ENCODE peak calls at places on chromosomes 3 and 15, in five cellular contexts. C is NCI-H2029, N is tibial artery, R is uterus, O is left cardiac atrium. I is an unnamed sample.

GRCh38 chr3:151377768-151378385 is 6.7 kb downstream of the P2RY12 start:
- DNase-seq in C (no peak), N (no peak), R (no peak), O (no peak), I (no peak)

GRCh38 chr15:75532413-75533250 is 46.5 kb downstream of the PTPN9 start:
- DNase-seq in C (no peak), N (peak), R (peak), O (peak), I (no peak)

GRCh38 chr15:70826634-70827033 is 27.3 kb downstream of the LARP6 start:
- DNase-seq in C (no peak), N (peak), R (peak), O (peak), I (no peak)

GRCh38 chr3:191237045-191237882 is 38.2 kb downstream of the OSTN start:
- DNase-seq in C (no peak), N (no peak), R (no peak), O (no peak), I (no peak)

GRCh38 chr15:56948766-56949105 is 30.3 kb downstream of the TCF12 start:
- DNase-seq in C (no peak), N (no peak), R (no peak), O (no peak), I (no peak)

GRCh38 chr3:33897306-33897705 is 98.9 kb downstream of the PDCD6IP start:
- DNase-seq in C (no peak), N (no peak), R (no peak), O (no peak), I (no peak)

GRCh38 chr3:117932441-117932840 is 1102.2 kb downstream of the IGSF11 start:
- DNase-seq in C (no peak), N (no peak), R (no peak), O (no peak), I (no peak)

GRCh38 chr3:140459462-140459861 is 218.4 kb upstream of the TRIM42 start:
- DNase-seq in C (no peak), N (no peak), R (no peak), O (no peak), I (no peak)

GRCh38 chr15:71691700-71692417 is 118.5 kb upstream of the NR2E3 start:
- DNase-seq in C (no peak), N (peak), R (no peak), O (peak), I (no peak)

GRCh38 chr15:60557157-60557556 is 78.2 kb upstream of the ICE2 start:
- DNase-seq in C (no peak), N (no peak), R (no peak), O (no peak), I (no peak)

GRCh38 chr15:31390029-31390428 is 63.4 kb downstream of the KLF13 start:
- DNase-seq in C (no peak), N (no peak), R (no peak), O (no peak), I (no peak)

GRCh38 chr15:70876683-70877082 is 15.6 kb downstream of the THAP10 start:
- DNase-seq in C (no peak), N (no peak), R (no peak), O (no peak), I (no peak)

GRCh38 chr15:43104426-43104825 is 1.4 kb downstream of the UBR1 start:
- DNase-seq in C (no peak), N (no peak), R (no peak), O (no peak), I (no peak)

GRCh38 chr3:192273611-192274010 is 453.7 kb downstream of the FGF12 start:
- DNase-seq in C (no peak), N (no peak), R (no peak), O (no peak), I (peak)

GRCh38 chr3:58209933-58210332 is 839 bp downstream of the DNASE1L3 start:
- DNase-seq in C (no peak), N (no peak), R (no peak), O (no peak), I (no peak)

GRCh38 chr3:90011136-90011535 is 903.7 kb downstream of the EPHA3 start:
- DNase-seq in C (no peak), N (no peak), R (no peak), O (no peak), I (no peak)

GRCh38 chr3:54963621-54964020 is 35.8 kb upstream of the LRTM1 start:
- DNase-seq in C (no peak), N (no peak), R (no peak), O (no peak), I (no peak)

GRCh38 chr3:124260206-124260915 is 268.4 kb upstream of the ROPN1 start:
- DNase-seq in C (no peak), N (peak), R (peak), O (peak), I (no peak)

GRCh38 chr3:128486692-128487537 is 6.1 kb downstream of the GATA2 start:
- DNase-seq in C (peak), N (no peak), R (peak), O (peak), I (no peak)

GRCh38 chr15:92343869-92344643 is 49.6 kb upstream of the ST8SIA2 start:
- DNase-seq in C (peak), N (no peak), R (no peak), O (peak), I (peak)

GRCh38 chr15:99032935-99033334 is 25.3 kb upstream of the PGPEP1L start:
- DNase-seq in C (no peak), N (no peak), R (no peak), O (no peak), I (no peak)

GRCh38 chr3:192819001-192819569 is 91.7 kb upstream of the FGF12 start:
- DNase-seq in C (no peak), N (no peak), R (peak), O (peak), I (no peak)

GRCh38 chr3:187744169-187745151 is 808 bp downstream of the BCL6 start:
- DNase-seq in C (peak), N (no peak), R (peak), O (peak), I (peak)